ENCODE peak calls at places on chromosomes 6 and 20, in five cellular contexts. A is gastrocnemius medialis, S is astrocyte of the spinal cord, J is AG04450, H is Caco-2. X is an unnamed sample.

GRCh38 chr6:14706378-14706929 is 539.4 kb upstream of the JARID2 start:
- DNase-seq in H (no peak), A (peak; percentile 31), S (peak; percentile 99), J (peak; percentile 98), X (peak; percentile 65)

GRCh38 chr20:17871181-17871580 is 97.4 kb downstream of the SNX5 start:
- DNase-seq in J (no peak), S (no peak), A (no peak), H (no peak), X (no peak)

GRCh38 chr20:43751167-43752050 is 24.6 kb upstream of the GTSF1L start:
- DNase-seq in H (no peak), J (peak; percentile 66), S (peak; percentile 93), A (no peak), X (peak; percentile 63)

GRCh38 chr6:158835616-158836221 is 16.6 kb upstream of the EZR start:
- DNase-seq in A (no peak), J (no peak), H (peak; percentile 61), S (no peak), X (no peak)

GRCh38 chr6:135331002-135331401 is 149.9 kb downstream of the MYB start:
- DNase-seq in S (peak; percentile 43), A (no peak), J (no peak), H (no peak), X (no peak)

GRCh38 chr20:12012241-12013222 is 94.8 kb downstream of the BTBD3 start:
- DNase-seq in A (no peak), S (peak; percentile 48), J (peak; percentile 11), H (peak; percentile 53), X (peak; percentile 13)

GRCh38 chr6:20351529-20351928 is 50.1 kb upstream of the E2F3 start:
- DNase-seq in S (no peak), A (no peak), J (no peak), H (no peak), X (no peak)

GRCh38 chr6:95357380-95358025 is 219.8 kb upstream of the MANEA start:
- DNase-seq in A (no peak), H (no peak), J (no peak), S (no peak), X (no peak)

GRCh38 chr20:45835230-45836224 is 1.9 kb downstream of the SNX21 start:
- DNase-seq in A (peak; percentile 63), J (no peak), S (peak; percentile 28), H (no peak), X (no peak)

GRCh38 chr6:91713911-91714310 is 1127.0 kb upstream of the MAP3K7 start:
- DNase-seq in J (no peak), A (no peak), H (no peak), S (peak; percentile 16), X (no peak)

GRCh38 chr20:49534314-49534713 is 33.6 kb downstream of the PTGIS start:
- DNase-seq in H (peak; percentile 81), S (peak; percentile 43), J (peak; percentile 15), A (no peak), X (no peak)

GRCh38 chr6:50850860-50851259 is 32.2 kb downstream of the TFAP2B start:
- DNase-seq in S (no peak), H (no peak), A (no peak), J (no peak), X (no peak)

GRCh38 chr20:43799150-43799711 is 72.4 kb upstream of the GTSF1L start:
- DNase-seq in S (no peak), J (no peak), A (no peak), H (no peak), X (no peak)

GRCh38 chr6:105648276-105648675 is 245.4 kb upstream of the PREP start:
- DNase-seq in J (no peak), A (no peak), S (no peak), H (no peak), X (no peak)

GRCh38 chr20:17530716-17531536 is at the start of gene BFSP1:
- DNase-seq in J (no peak), S (peak; percentile 56), H (peak; percentile 63), A (no peak), X (no peak)

GRCh38 chr20:53934421-53935352 is 135.7 kb downstream of the BCAS1 start:
- DNase-seq in A (no peak), J (no peak), H (peak; percentile 51), S (peak; percentile 79), X (no peak)

GRCh38 chr20:11364736-11365135 is 553.0 kb upstream of the BTBD3 start:
- DNase-seq in A (no peak), S (no peak), J (no peak), H (no peak), X (no peak)

GRCh38 chr6:80457044-80457933 is 350.8 kb downstream of the BCKDHB start:
- DNase-seq in A (peak; percentile 27), H (no peak), S (peak; percentile 96), J (peak; percentile 88), X (peak; percentile 81)

GRCh38 chr20:36098364-36098763 is 56.2 kb upstream of the EPB41L1 start:
- DNase-seq in H (no peak), S (peak; percentile 31), J (no peak), A (no peak), X (no peak)

GRCh38 chr20:5182615-5183254 is 55.9 kb downstream of the CDS2 start:
- DNase-seq in H (no peak), J (no peak), S (no peak), A (no peak), X (no peak)

GRCh38 chr6:130163261-130163660 is 59.5 kb downstream of the SAMD3 start:
- DNase-seq in A (no peak), J (no peak), S (no peak), H (no peak), X (no peak)

GRCh38 chr6:141726158-141726557 is 406.6 kb upstream of the GJE1 start:
- DNase-seq in H (no peak), S (no peak), J (no peak), A (no peak), X (no peak)

GRCh38 chr6:7271205-7271534 is 41.8 kb downstream of the SSR1 start:
- DNase-seq in S (no peak), H (no peak), A (no peak), J (no peak), X (no peak)

GRCh38 chr20:6533828-6534388 is 233.6 kb upstream of the BMP2 start:
- DNase-seq in J (peak; percentile 80), S (peak; percentile 97), H (no peak), A (no peak), X (peak; percentile 98)

GRCh38 chr6:118685823-118686449 is 34.5 kb upstream of the CEP85L start:
- DNase-seq in S (no peak), H (no peak), J (no peak), A (no peak), X (no peak)

GRCh38 chr20:63734111-63734945 is 2.1 kb upstream of the LIME1 start:
- DNase-seq in J (no peak), H (no peak), S (no peak), A (no peak), X (no peak)

DNA sequence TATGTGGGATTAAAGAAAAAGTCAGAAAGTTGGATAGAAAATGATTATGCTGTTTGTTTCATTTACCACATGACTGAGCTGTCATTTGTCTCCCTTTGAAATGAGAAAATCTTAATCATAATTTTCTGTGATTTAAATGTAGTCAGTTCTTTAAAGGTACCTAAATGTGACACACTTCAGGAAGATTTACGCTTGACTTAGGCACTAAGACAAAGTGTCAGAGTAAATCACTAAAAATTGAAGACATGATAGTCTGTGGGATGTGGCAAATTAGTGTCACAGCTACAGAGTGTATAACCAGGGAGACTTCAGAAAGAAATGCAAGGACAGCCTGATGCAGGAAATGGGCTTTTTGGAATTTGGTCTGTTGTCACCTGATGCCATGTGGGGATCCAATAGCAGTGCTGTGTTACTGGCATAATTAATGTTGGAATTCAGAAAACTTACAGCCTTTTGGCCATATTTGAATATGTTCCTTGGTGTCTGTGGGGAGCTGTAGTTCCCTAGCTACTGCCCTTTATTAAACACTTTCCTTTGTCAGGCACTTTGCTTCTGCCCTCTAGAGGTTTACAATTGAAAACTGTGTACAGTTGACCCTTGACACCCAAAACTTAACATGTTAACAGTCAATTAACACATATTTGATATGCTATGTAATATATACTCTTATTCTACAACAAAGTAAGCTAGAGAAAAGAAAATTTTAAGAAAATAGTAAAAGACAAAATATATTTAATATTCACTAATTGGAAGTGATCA is 493.8 kb downstream of the UTRN start:
- DNase-seq in J (no peak), H (no peak), A (no peak), S (no peak), X (no peak)
- TF ChIP-seq CTCF in J (peak; percentile 16), H (peak; percentile 29), A (no peak), S (peak; percentile 9), X (peak; percentile 53)

GRCh38 chr6:164108869-164109769 is 694.6 kb downstream of the QKI start:
- DNase-seq in J (no peak), S (peak; percentile 56), A (peak; percentile 97), H (no peak), X (no peak)
- H3K4me3 ChIP-seq in J (no peak overlapping the region), S (no peak overlapping the region), A (peak overlapping the region; percentile 48), H (no peak overlapping the region), X (no peak overlapping the region)

DNA sequence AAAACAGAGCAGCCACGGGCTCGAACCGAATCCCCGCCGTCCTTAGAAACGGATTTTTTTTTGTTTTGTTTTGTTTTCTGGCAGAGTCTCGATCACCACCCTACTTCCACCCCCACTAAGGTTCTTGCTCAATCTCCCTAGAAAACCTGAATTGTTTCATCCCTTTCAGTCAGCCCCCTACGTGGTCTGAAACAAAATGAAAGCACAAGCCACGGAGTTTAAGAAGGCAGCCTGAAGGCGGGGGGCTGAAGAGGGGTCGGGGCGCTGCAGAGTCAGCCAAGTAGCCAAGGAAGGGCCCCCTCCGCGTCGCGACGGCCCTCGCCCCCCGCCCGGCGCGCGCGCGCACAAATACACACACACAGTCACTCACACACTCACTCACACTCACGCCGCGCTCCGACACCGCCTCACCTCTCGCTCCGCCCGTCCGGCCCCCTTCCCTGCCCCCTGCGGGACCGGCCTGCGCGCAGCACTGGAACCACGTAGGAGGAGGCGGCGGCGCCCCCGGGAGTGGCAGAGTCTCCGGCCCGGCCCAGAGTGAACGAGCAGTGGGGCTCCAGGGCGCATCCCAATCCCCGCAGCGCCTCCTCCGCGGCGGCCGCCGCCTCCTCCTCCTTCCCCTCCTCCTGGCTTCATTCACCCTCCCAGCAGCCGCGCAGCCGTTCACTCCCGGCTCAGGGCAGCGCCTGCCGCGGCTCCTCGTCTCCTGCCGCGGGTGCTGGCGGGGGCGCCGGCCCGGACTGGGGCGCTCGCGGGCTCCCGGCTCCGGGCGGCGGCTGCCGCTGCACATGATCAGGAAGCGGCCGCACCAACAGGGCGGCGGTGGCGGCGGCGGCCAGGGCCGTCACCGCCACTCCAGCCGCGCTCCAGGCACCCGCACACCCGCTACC is 1.4 kb downstream of the ATXN1 start:
- DNase-seq in H (peak; percentile 76), J (peak; percentile 67), S (peak; percentile 91), A (peak; percentile 89), X (no peak)
- TF ChIP-seq CTCF in H (no peak), J (peak; percentile 20), S (peak; percentile 7), A (peak; percentile 27), X (peak; percentile 6)

DNA sequence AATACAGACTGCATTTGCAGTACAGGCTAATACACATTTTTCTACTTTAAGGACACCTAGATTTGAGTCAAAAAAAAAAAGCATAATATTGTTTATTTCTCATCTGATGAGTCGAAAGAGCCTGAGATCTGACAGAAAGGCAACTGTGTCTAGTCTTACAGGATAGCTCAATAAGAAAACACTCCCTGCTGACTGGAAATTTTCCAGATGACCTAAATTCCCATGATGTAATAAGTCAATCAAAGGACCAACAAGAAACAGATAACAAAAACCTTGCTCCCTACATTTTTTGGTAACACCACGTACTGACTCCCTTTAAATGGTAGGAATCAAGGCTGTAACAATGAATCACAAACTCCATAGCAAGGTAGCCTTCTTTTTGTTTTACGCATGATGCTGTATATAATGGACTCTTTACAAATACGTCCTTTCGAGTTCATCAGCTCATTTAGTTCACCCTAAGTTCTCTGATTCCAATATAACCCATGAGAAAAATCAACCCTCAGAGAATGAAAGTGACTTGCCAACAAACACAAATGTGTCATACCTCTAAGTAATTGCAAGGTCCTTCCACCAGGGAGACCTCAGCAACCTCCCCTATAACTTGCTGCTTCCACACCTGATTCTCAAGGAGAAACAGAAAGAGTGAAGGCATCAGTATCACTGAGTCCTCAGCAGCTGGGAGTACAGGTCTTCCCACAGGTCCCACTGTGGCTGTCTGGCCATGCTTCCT is 12.1 kb downstream of the TBX18 start:
- DNase-seq in J (no peak), H (no peak), A (no peak), S (peak; percentile 75), X (no peak)
- H3K4me3 ChIP-seq in J (no peak overlapping the region), H (no peak overlapping the region), A (no peak overlapping the region), S (no peak overlapping the region), X (no peak overlapping the region)